ENCODE peak calls at places on chromosomes 11 and 22, in eight cellular contexts. G is A549; J is CD8-positive, alpha-beta T cell; O is neural crest cell; F is fibroblast of lung; L is RWPE1; U is lower leg skin; H is H1. W is an unnamed sample.

GRCh38 chr11:15123849-15124248 is 9.1 kb downstream of the INSC start:
- DNase-seq in J (no peak), H (no peak), O (no peak), U (no peak), G (peak), F (peak), L (peak), W (no peak)

GRCh38 chr11:33476945-33477584 is 219.9 kb downstream of the HIPK3 start:
- DNase-seq in J (no peak), G (no peak), H (no peak), L (no peak), F (peak), O (no peak), U (no peak), W (no peak)

GRCh38 chr11:56396047-56396446 is 16.4 kb upstream of the OR5AL1 start:
- DNase-seq in U (no peak), F (no peak), O (no peak), L (no peak), H (no peak), G (no peak), J (no peak), W (no peak)

GRCh38 chr11:12005476-12005875 is 3.0 kb downstream of the DKK3 start:
- DNase-seq in H (no peak), G (no peak), L (no peak), O (no peak), F (peak), J (no peak), U (no peak), W (no peak)

GRCh38 chr11:75022759-75023396 is 34.1 kb downstream of the NEU3 start:
- DNase-seq in J (peak), G (peak), L (peak), U (peak), H (peak), O (peak), F (peak), W (peak)

GRCh38 chr11:103644676-103645075 is 391.8 kb upstream of the DDI1 start:
- DNase-seq in U (no peak), H (no peak), L (no peak), O (no peak), G (no peak), F (no peak), J (no peak), W (no peak)

GRCh38 chr11:12986194-12986898 is 22.8 kb upstream of the RASSF10 start:
- DNase-seq in G (no peak), U (no peak), L (no peak), F (no peak), H (no peak), O (no peak), J (no peak), W (no peak)

GRCh38 chr22:24428751-24429410 is 1.5 kb downstream of the ADORA2A start:
- DNase-seq in H (no peak), L (no peak), F (no peak), G (no peak), O (no peak), U (no peak), J (no peak), W (no peak)

GRCh38 chr11:73801136-73801535 is 13.5 kb downstream of the MRPL48 start:
- DNase-seq in L (no peak), O (no peak), G (no peak), J (no peak), F (no peak), H (no peak), U (no peak), W (no peak)

DNA sequence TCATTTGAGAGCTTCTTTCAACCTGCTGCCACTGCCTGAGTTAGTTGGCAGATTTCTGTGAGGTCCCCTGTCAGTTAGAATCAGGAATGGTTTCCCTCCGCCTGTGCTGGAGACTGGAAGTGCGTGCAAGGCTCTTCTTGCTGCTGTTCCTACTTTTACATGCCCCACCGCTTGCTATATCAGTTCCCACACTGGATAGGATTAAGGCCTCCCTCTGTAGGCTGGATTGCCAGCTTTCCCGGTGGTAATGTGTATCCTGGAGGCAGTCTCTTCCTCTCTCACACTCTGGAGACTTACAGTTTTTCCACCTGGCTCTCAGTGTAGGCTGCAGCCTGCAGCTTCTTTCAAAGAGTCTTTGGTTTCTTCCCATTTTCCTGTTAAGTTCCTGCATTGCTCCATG is 66.5 kb downstream of the ARHGAP42 start:
- DNase-seq in F (no peak), H (no peak), G (no peak), O (no peak), U (no peak), J (no peak), L (no peak), W (no peak)
- TF ChIP-seq CTCF in F (no peak), H (no peak), G (no peak), O (no peak), U (no peak), J (no peak), L (no peak), W (no peak)

DNA sequence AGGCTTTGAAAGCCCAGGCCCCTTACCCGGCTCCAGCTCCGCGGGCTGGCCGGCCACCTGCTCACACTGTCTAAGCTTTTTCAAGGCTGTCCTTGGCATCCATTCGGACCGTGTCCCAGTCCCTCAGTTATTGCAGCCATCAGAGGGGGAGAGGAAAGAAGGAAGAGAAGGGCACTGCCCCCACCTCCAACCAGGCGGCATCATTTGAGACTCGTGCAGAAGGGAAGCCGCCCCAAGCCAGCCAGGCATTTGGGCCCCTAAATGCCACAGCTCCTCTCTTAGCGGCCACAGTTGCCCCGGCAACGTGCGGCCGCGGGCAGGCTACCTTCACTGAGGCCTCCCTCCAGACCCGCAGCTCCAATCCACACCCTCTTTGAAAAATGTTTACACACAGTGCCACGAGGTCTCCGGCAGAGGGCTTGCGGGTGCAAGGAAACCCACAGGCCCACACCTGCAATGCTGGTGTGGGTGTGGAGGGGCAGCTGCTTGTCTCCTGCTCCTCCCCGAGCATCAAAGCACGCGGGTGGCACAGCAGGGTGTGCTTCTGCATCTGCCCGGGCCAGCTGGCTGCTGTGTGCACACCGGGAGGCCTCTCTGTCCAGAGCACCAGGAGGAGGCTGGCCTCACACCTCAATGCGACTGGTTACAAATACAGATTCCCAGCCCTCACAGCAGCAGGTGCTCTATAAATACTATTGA is 124.4 kb downstream of the CTTN start:
- DNase-seq in J (no peak), U (no peak), F (peak), L (no peak), O (peak), G (no peak), H (peak), W (no peak)
- TF ChIP-seq CTCF in J (no peak), U (no peak), F (no peak), L (no peak), O (peak), G (no peak), H (no peak), W (no peak)

GRCh38 chr11:113880966-113881365 is 5.6 kb upstream of the USP28 start:
- DNase-seq in O (no peak), J (no peak), U (no peak), H (no peak), L (no peak), G (no peak), F (no peak), W (no peak)
- TF ChIP-seq CTCF in O (no peak), J (no peak), U (no peak), H (no peak), L (no peak), G (no peak), F (no peak), W (no peak)

GRCh38 chr11:107598225-107599139 is 7.5 kb downstream of the ELMOD1 start:
- DNase-seq in H (peak), L (no peak), F (no peak), U (no peak), G (peak), O (no peak), J (no peak), W (no peak)
- TF ChIP-seq CTCF in H (peak), L (no peak), F (peak), U (no peak), G (no peak), O (peak), J (no peak), W (peak)

DNA sequence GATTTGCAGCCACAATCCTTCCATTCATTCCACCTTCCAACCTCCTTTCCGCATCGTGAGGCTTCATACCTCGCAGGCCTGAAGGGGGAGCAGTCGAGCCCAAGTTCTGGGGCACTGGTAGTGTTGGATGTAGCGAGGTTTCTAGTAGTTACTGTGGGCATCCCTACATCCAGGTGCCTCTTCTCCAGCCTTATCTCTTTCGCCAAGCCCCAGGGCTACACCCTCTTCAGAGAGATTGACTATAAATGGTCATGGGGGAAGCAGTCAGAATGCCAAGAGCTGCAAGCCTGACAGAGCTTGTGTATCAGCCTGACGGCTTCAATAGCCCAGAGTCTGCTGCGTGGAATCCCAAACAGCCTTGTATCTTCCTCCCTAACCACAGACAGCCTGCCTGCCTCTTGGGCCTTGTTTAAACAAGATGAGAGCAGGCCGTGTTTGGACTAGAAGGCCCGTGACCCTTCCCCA is 28.9 kb downstream of the CLMP start:
- DNase-seq in L (no peak), H (peak), O (peak), F (peak), G (no peak), J (no peak), U (no peak), W (no peak)
- TF ChIP-seq CTCF in L (no peak), H (peak), O (peak), F (peak), G (peak), J (no peak), U (no peak), W (peak)

GRCh38 chr11:61579398-61580291 is 1.2 kb downstream of the SYT7 start:
- DNase-seq in U (no peak), L (no peak), O (no peak), H (peak), G (no peak), F (no peak), J (no peak), W (no peak)

GRCh38 chr11:61581931-61582330 is 1.1 kb upstream of the SYT7 start:
- DNase-seq in L (no peak), J (no peak), U (no peak), G (no peak), F (no peak), H (no peak), O (no peak), W (no peak)

GRCh38 chr11:61578819-61579218 is 2.1 kb downstream of the SYT7 start:
- DNase-seq in O (no peak), L (no peak), F (no peak), G (no peak), H (no peak), U (no peak), J (no peak), W (no peak)

GRCh38 chr11:61580292-61580888 is 486 bp downstream of the SYT7 start:
- DNase-seq in O (no peak), J (no peak), H (peak), G (peak), L (no peak), F (no peak), U (no peak), W (no peak)

DNA sequence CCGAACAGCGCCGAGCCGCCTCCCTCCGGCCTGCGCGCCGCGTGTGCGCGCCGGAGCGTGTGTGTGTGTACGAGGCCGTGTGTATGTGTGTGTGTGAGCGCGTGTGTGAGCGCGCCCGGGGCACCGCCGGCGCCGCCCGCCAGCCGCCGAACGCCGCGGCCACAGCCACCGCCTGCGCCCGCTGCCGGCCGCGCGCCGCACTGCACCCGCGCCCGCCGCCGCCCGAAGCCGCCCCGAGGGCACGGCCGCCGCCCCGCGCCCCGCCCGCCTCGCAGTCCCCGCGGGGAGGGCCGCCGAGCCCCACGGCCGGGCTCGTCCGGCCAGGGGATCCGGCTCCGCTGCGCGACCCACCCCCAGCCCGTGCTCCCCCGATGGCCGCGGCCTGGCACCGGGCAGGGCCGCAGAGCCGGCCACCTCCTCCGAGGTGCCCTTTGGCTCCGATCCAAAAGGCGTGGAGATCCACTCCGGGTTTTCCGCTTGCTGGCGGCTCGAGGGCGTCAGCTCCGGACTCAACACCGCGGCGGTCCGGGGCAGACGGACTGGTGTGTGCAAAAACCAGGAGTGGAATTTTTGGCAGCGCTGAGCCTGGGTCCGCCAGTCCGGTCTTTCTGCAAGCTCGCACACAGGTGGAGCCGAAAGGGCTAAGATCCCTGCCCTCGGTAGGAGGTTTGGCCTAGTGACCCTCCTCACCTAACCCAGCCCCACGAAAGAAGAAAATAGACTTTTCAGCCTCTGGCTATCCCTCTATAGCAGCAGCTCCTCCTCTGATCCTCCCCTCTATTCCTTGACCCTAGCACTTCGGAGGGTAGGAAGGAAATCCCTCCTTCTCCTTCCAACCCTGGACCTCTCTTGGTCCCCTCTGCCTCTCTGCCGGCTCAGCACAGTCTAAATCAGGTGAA is at the start of gene SYT7:
- DNase-seq in G (peak), F (peak), H (peak), J (peak), L (peak), O (peak), U (peak), W (peak)
- TF ChIP-seq CTCF in G (peak), F (no peak), H (no peak), J (no peak), L (peak), O (peak), U (no peak), W (peak)

DNA sequence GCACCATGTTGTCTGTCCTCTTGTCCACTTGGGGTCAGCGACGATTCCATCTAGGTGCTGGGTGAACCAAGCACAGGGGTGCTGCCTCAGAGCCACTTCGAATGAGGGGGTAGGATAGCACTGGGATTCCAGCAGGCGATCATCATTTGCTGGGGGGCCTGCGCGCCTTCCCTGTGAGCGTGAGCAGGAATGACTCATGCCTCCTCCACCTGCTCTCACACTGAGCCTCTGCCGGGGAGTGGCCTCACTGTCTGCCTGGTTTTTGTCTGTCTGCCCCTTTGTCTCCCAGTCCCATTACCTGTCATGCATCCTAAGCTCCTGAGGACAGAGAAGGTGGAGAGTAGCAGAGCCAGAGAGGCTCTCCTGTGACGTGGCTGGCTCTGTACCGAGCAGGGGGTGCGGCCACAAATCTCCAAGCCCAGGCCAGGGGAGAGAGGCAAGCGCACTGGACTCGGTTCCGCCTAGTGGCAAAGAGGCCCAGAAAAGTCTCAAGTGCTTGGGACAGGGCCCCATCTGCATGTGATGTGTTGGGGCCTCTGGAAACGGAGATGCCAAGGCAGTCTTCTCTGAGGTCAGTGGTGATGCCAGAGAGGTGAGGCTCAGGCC is 30.8 kb downstream of the RSPH14 start:
- DNase-seq in L (no peak), F (peak), G (no peak), U (no peak), O (no peak), J (no peak), H (no peak), W (no peak)
- TF ChIP-seq CTCF in L (no peak), F (no peak), G (no peak), U (no peak), O (no peak), J (no peak), H (no peak), W (no peak)

DNA sequence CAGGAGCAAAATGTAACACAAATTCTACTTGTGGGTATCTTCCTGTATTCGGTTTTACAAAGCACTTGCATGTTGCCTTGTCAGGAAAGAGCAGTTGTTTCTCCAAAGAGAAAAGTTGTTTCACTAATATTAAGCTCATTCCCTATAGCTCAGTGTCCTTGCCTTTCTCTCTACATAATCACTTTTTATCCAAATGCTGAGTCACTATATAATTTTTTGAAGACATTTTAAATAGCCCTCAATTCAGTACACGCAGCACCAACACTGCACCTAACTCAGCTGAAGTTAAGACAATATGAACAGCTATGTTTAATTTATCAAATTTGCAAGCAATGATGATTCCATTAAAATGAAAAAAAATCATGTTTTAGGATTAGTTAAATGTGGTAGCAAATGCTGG is 14.5 kb upstream of the MRTFA start:
- DNase-seq in F (no peak), L (no peak), J (no peak), U (no peak), G (no peak), O (no peak), H (no peak), W (no peak)
- TF ChIP-seq CTCF in F (no peak), L (no peak), J (no peak), U (no peak), G (no peak), O (no peak), H (no peak), W (no peak)

DNA sequence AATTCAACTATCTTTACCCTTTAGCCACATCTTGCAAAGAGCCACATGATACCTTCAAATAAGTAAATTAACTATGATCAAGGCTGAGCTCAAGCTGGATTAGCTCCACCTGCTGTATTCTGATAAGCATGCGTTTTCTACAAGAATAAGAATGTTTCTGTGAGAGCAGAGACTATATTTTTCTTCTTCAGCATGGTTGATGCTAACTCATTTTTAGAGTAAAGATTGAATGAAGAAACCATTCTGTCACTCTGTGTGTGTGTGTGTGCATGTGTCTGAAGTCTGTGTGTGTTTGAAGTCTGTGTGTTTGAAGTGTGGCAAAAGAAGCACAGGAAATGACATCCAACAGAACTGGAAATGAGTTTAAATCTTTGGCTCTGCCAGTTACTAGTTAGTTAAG is 12.0 kb upstream of the LAYN start:
- DNase-seq in O (no peak), H (no peak), J (no peak), U (no peak), G (no peak), L (no peak), F (peak), W (no peak)
- TF ChIP-seq CTCF in O (no peak), H (no peak), J (no peak), U (no peak), G (no peak), L (no peak), F (peak), W (peak)

W was measured in D721Med.